ENCODE peak calls at places on chromosomes 5 and 9, in nine cellular contexts. One of them, this sample, is unnamed.

GRCh38 chr9:123033864-123034598 is 564 bp downstream of the GPR21 start:
- DNase-seq in activated naive CD4-positive, alpha-beta T cell treated with anti-CD3 and anti-CD28 coated beads for 36 hours: no peak
- DNase-seq in esophagus squamous epithelium: no peak
- DNase-seq in germinal center: no peak
- DNase-seq in T-helper 2 cell treated with Interferon-gamma antibody and Interleukin-4, amounts not matched to agents 5 μg/mL and 100 μg/mL, for 36 hours: no peak
- DNase-seq in HS-5: no peak
- DNase-seq in hepatocyte: peak; percentile 8
- DNase-seq in suprapubic skin: no peak
- DNase-seq in renal cortical epithelial cell: no peak
- DNase-seq in this sample: no peak

GRCh38 chr5:16736158-16736994 is 119.6 kb upstream of the RETREG1 start:
- DNase-seq in activated naive CD4-positive, alpha-beta T cell treated with anti-CD3 and anti-CD28 coated beads for 36 hours: no peak
- DNase-seq in esophagus squamous epithelium: no peak
- DNase-seq in germinal center: no peak
- DNase-seq in T-helper 2 cell treated with Interferon-gamma antibody and Interleukin-4, amounts not matched to agents 5 μg/mL and 100 μg/mL, for 36 hours: no peak
- DNase-seq in HS-5: no peak
- DNase-seq in hepatocyte: peak; percentile 72
- DNase-seq in suprapubic skin: no peak
- DNase-seq in renal cortical epithelial cell: peak; percentile 79
- DNase-seq in this sample: no peak

GRCh38 chr5:10703676-10704075 is 57.4 kb downstream of the DAP start:
- DNase-seq in activated naive CD4-positive, alpha-beta T cell treated with anti-CD3 and anti-CD28 coated beads for 36 hours: no peak
- DNase-seq in esophagus squamous epithelium: no peak
- DNase-seq in germinal center: no peak
- DNase-seq in T-helper 2 cell treated with Interferon-gamma antibody and Interleukin-4, amounts not matched to agents 5 μg/mL and 100 μg/mL, for 36 hours: no peak
- DNase-seq in HS-5: no peak
- DNase-seq in hepatocyte: no peak
- DNase-seq in suprapubic skin: no peak
- DNase-seq in renal cortical epithelial cell: no peak
- DNase-seq in this sample: no peak

GRCh38 chr5:37926732-37927131 is 86.9 kb upstream of the GDNF start:
- DNase-seq in activated naive CD4-positive, alpha-beta T cell treated with anti-CD3 and anti-CD28 coated beads for 36 hours: no peak
- DNase-seq in esophagus squamous epithelium: no peak
- DNase-seq in germinal center: no peak
- DNase-seq in T-helper 2 cell treated with Interferon-gamma antibody and Interleukin-4, amounts not matched to agents 5 μg/mL and 100 μg/mL, for 36 hours: no peak
- DNase-seq in HS-5: no peak
- DNase-seq in hepatocyte: no peak
- DNase-seq in suprapubic skin: no peak
- DNase-seq in renal cortical epithelial cell: no peak
- DNase-seq in this sample: no peak

GRCh38 chr9:27473135-27473534 is 51.0 kb upstream of the IFNK start:
- DNase-seq in activated naive CD4-positive, alpha-beta T cell treated with anti-CD3 and anti-CD28 coated beads for 36 hours: no peak
- DNase-seq in esophagus squamous epithelium: no peak
- DNase-seq in germinal center: no peak
- DNase-seq in T-helper 2 cell treated with Interferon-gamma antibody and Interleukin-4, amounts not matched to agents 5 μg/mL and 100 μg/mL, for 36 hours: no peak
- DNase-seq in HS-5: no peak
- DNase-seq in hepatocyte: peak; percentile 48
- DNase-seq in suprapubic skin: peak; percentile 71
- DNase-seq in renal cortical epithelial cell: peak; percentile 33
- DNase-seq in this sample: no peak

GRCh38 chr9:89978185-89978584 is 373.4 kb downstream of the GADD45G start:
- DNase-seq in activated naive CD4-positive, alpha-beta T cell treated with anti-CD3 and anti-CD28 coated beads for 36 hours: no peak
- DNase-seq in esophagus squamous epithelium: no peak
- DNase-seq in germinal center: no peak
- DNase-seq in T-helper 2 cell treated with Interferon-gamma antibody and Interleukin-4, amounts not matched to agents 5 μg/mL and 100 μg/mL, for 36 hours: no peak
- DNase-seq in HS-5: no peak
- DNase-seq in hepatocyte: no peak
- DNase-seq in suprapubic skin: no peak
- DNase-seq in renal cortical epithelial cell: no peak
- DNase-seq in this sample: no peak

GRCh38 chr9:22112870-22113846 is 104.1 kb upstream of the CDKN2B start:
- DNase-seq in activated naive CD4-positive, alpha-beta T cell treated with anti-CD3 and anti-CD28 coated beads for 36 hours: no peak
- DNase-seq in esophagus squamous epithelium: no peak
- DNase-seq in germinal center: no peak
- DNase-seq in T-helper 2 cell treated with Interferon-gamma antibody and Interleukin-4, amounts not matched to agents 5 μg/mL and 100 μg/mL, for 36 hours: no peak
- DNase-seq in HS-5: no peak
- DNase-seq in hepatocyte: no peak
- DNase-seq in suprapubic skin: no peak
- DNase-seq in renal cortical epithelial cell: no peak
- DNase-seq in this sample: no peak

GRCh38 chr9:122379340-122379739 is 8.5 kb downstream of the PTGS1 start:
- DNase-seq in activated naive CD4-positive, alpha-beta T cell treated with anti-CD3 and anti-CD28 coated beads for 36 hours: peak; percentile 27
- DNase-seq in esophagus squamous epithelium: no peak
- DNase-seq in germinal center: no peak
- DNase-seq in T-helper 2 cell treated with Interferon-gamma antibody and Interleukin-4, amounts not matched to agents 5 μg/mL and 100 μg/mL, for 36 hours: no peak
- DNase-seq in HS-5: no peak
- DNase-seq in hepatocyte: no peak
- DNase-seq in suprapubic skin: no peak
- DNase-seq in renal cortical epithelial cell: no peak
- DNase-seq in this sample: no peak

GRCh38 chr5:55692106-55692417 is 20.1 kb downstream of the SLC38A9 start:
- DNase-seq in activated naive CD4-positive, alpha-beta T cell treated with anti-CD3 and anti-CD28 coated beads for 36 hours: no peak
- DNase-seq in esophagus squamous epithelium: no peak
- DNase-seq in germinal center: no peak
- DNase-seq in T-helper 2 cell treated with Interferon-gamma antibody and Interleukin-4, amounts not matched to agents 5 μg/mL and 100 μg/mL, for 36 hours: no peak
- DNase-seq in HS-5: no peak
- DNase-seq in hepatocyte: no peak
- DNase-seq in suprapubic skin: no peak
- DNase-seq in renal cortical epithelial cell: no peak
- DNase-seq in this sample: no peak

GRCh38 chr9:83011611-83012010 is 51.3 kb downstream of the RASEF start:
- DNase-seq in activated naive CD4-positive, alpha-beta T cell treated with anti-CD3 and anti-CD28 coated beads for 36 hours: no peak
- DNase-seq in esophagus squamous epithelium: no peak
- DNase-seq in germinal center: no peak
- DNase-seq in T-helper 2 cell treated with Interferon-gamma antibody and Interleukin-4, amounts not matched to agents 5 μg/mL and 100 μg/mL, for 36 hours: no peak
- DNase-seq in HS-5: no peak
- DNase-seq in hepatocyte: no peak
- DNase-seq in suprapubic skin: no peak
- DNase-seq in renal cortical epithelial cell: no peak
- DNase-seq in this sample: no peak

GRCh38 chr5:6576861-6577501 is 55.9 kb downstream of the NSUN2 start:
- DNase-seq in activated naive CD4-positive, alpha-beta T cell treated with anti-CD3 and anti-CD28 coated beads for 36 hours: peak; percentile 44
- DNase-seq in esophagus squamous epithelium: no peak
- DNase-seq in germinal center: peak; percentile 26
- DNase-seq in T-helper 2 cell treated with Interferon-gamma antibody and Interleukin-4, amounts not matched to agents 5 μg/mL and 100 μg/mL, for 36 hours: no peak
- DNase-seq in HS-5: peak; percentile 54
- DNase-seq in hepatocyte: peak; percentile 55
- DNase-seq in suprapubic skin: no peak
- DNase-seq in renal cortical epithelial cell: peak; percentile 31
- DNase-seq in this sample: no peak

GRCh38 chr5:67774153-67774552 is 441.4 kb upstream of the PIK3R1 start:
- DNase-seq in activated naive CD4-positive, alpha-beta T cell treated with anti-CD3 and anti-CD28 coated beads for 36 hours: no peak
- DNase-seq in esophagus squamous epithelium: no peak
- DNase-seq in germinal center: no peak
- DNase-seq in T-helper 2 cell treated with Interferon-gamma antibody and Interleukin-4, amounts not matched to agents 5 μg/mL and 100 μg/mL, for 36 hours: no peak
- DNase-seq in HS-5: no peak
- DNase-seq in hepatocyte: no peak
- DNase-seq in suprapubic skin: no peak
- DNase-seq in renal cortical epithelial cell: no peak
- DNase-seq in this sample: no peak

GRCh38 chr9:113511856-113512761 is 48.6 kb downstream of the RGS3 start:
- DNase-seq in activated naive CD4-positive, alpha-beta T cell treated with anti-CD3 and anti-CD28 coated beads for 36 hours: peak; percentile 82
- DNase-seq in esophagus squamous epithelium: no peak
- DNase-seq in germinal center: no peak
- DNase-seq in T-helper 2 cell treated with Interferon-gamma antibody and Interleukin-4, amounts not matched to agents 5 μg/mL and 100 μg/mL, for 36 hours: peak; percentile 88
- DNase-seq in HS-5: peak; percentile 38
- DNase-seq in hepatocyte: no peak
- DNase-seq in suprapubic skin: no peak
- DNase-seq in renal cortical epithelial cell: peak; percentile 48
- DNase-seq in this sample: peak; percentile 66

GRCh38 chr9:124409410-124409809 is 5.8 kb downstream of the PSMB7 start:
- DNase-seq in activated naive CD4-positive, alpha-beta T cell treated with anti-CD3 and anti-CD28 coated beads for 36 hours: no peak
- DNase-seq in esophagus squamous epithelium: no peak
- DNase-seq in germinal center: no peak
- DNase-seq in T-helper 2 cell treated with Interferon-gamma antibody and Interleukin-4, amounts not matched to agents 5 μg/mL and 100 μg/mL, for 36 hours: no peak
- DNase-seq in HS-5: no peak
- DNase-seq in hepatocyte: no peak
- DNase-seq in suprapubic skin: no peak
- DNase-seq in renal cortical epithelial cell: peak; percentile 33
- DNase-seq in this sample: no peak

GRCh38 chr9:32571969-32572899 is 725 bp downstream of the NDUFB6 start:
- DNase-seq in activated naive CD4-positive, alpha-beta T cell treated with anti-CD3 and anti-CD28 coated beads for 36 hours: peak; percentile 88
- DNase-seq in esophagus squamous epithelium: peak; percentile 47
- DNase-seq in germinal center: peak; percentile 86
- DNase-seq in T-helper 2 cell treated with Interferon-gamma antibody and Interleukin-4, amounts not matched to agents 5 μg/mL and 100 μg/mL, for 36 hours: peak; percentile 71
- DNase-seq in HS-5: peak; percentile 68
- DNase-seq in hepatocyte: peak; percentile 89
- DNase-seq in suprapubic skin: no peak
- DNase-seq in renal cortical epithelial cell: peak; percentile 85
- DNase-seq in this sample: peak; percentile 64

GRCh38 chr9:98657897-98658296 is 50.8 kb downstream of the GABBR2 start:
- DNase-seq in activated naive CD4-positive, alpha-beta T cell treated with anti-CD3 and anti-CD28 coated beads for 36 hours: no peak
- DNase-seq in esophagus squamous epithelium: no peak
- DNase-seq in germinal center: no peak
- DNase-seq in T-helper 2 cell treated with Interferon-gamma antibody and Interleukin-4, amounts not matched to agents 5 μg/mL and 100 μg/mL, for 36 hours: no peak
- DNase-seq in HS-5: peak; percentile 53
- DNase-seq in hepatocyte: no peak
- DNase-seq in suprapubic skin: no peak
- DNase-seq in renal cortical epithelial cell: peak; percentile 12
- DNase-seq in this sample: no peak

GRCh38 chr5:177425196-177425800 is 1.2 kb upstream of the GRK6 start:
- DNase-seq in activated naive CD4-positive, alpha-beta T cell treated with anti-CD3 and anti-CD28 coated beads for 36 hours: no peak
- DNase-seq in esophagus squamous epithelium: no peak
- DNase-seq in germinal center: no peak
- DNase-seq in T-helper 2 cell treated with Interferon-gamma antibody and Interleukin-4, amounts not matched to agents 5 μg/mL and 100 μg/mL, for 36 hours: no peak
- DNase-seq in HS-5: no peak
- DNase-seq in hepatocyte: no peak
- DNase-seq in suprapubic skin: no peak
- DNase-seq in renal cortical epithelial cell: no peak
- DNase-seq in this sample: no peak

GRCh38 chr5:77280036-77280435 is 69.6 kb downstream of the PDE8B start:
- DNase-seq in activated naive CD4-positive, alpha-beta T cell treated with anti-CD3 and anti-CD28 coated beads for 36 hours: no peak
- DNase-seq in esophagus squamous epithelium: no peak
- DNase-seq in germinal center: no peak
- DNase-seq in T-helper 2 cell treated with Interferon-gamma antibody and Interleukin-4, amounts not matched to agents 5 μg/mL and 100 μg/mL, for 36 hours: no peak
- DNase-seq in HS-5: no peak
- DNase-seq in hepatocyte: no peak
- DNase-seq in suprapubic skin: no peak
- DNase-seq in renal cortical epithelial cell: no peak
- DNase-seq in this sample: no peak

GRCh38 chr5:158287643-158288228 is 428.8 kb upstream of the CLINT1 start:
- DNase-seq in activated naive CD4-positive, alpha-beta T cell treated with anti-CD3 and anti-CD28 coated beads for 36 hours: no peak
- DNase-seq in esophagus squamous epithelium: no peak
- DNase-seq in germinal center: no peak
- DNase-seq in T-helper 2 cell treated with Interferon-gamma antibody and Interleukin-4, amounts not matched to agents 5 μg/mL and 100 μg/mL, for 36 hours: no peak
- DNase-seq in HS-5: peak; percentile 33
- DNase-seq in hepatocyte: peak; percentile 72
- DNase-seq in suprapubic skin: no peak
- DNase-seq in renal cortical epithelial cell: peak; percentile 45
- DNase-seq in this sample: no peak

GRCh38 chr9:124481115-124481514 is 26.1 kb downstream of the NR5A1 start:
- DNase-seq in activated naive CD4-positive, alpha-beta T cell treated with anti-CD3 and anti-CD28 coated beads for 36 hours: no peak
- DNase-seq in esophagus squamous epithelium: no peak
- DNase-seq in germinal center: no peak
- DNase-seq in T-helper 2 cell treated with Interferon-gamma antibody and Interleukin-4, amounts not matched to agents 5 μg/mL and 100 μg/mL, for 36 hours: no peak
- DNase-seq in HS-5: no peak
- DNase-seq in hepatocyte: no peak
- DNase-seq in suprapubic skin: no peak
- DNase-seq in renal cortical epithelial cell: no peak
- DNase-seq in this sample: no peak

GRCh38 chr9:126701820-126702500 is 88.2 kb downstream of the LMX1B start:
- DNase-seq in activated naive CD4-positive, alpha-beta T cell treated with anti-CD3 and anti-CD28 coated beads for 36 hours: no peak
- DNase-seq in esophagus squamous epithelium: no peak
- DNase-seq in germinal center: no peak
- DNase-seq in T-helper 2 cell treated with Interferon-gamma antibody and Interleukin-4, amounts not matched to agents 5 μg/mL and 100 μg/mL, for 36 hours: no peak
- DNase-seq in HS-5: no peak
- DNase-seq in hepatocyte: peak; percentile 2
- DNase-seq in suprapubic skin: peak; percentile 60
- DNase-seq in renal cortical epithelial cell: no peak
- DNase-seq in this sample: no peak